ENCODE peak calls at places on chromosomes 3 and 15, in five cellular contexts. U is activated CD4-positive, alpha-beta T cell treated with anti-CD3 and anti-CD28 coated beads for 24 hours; W is stimulated activated CD8-positive, alpha-beta memory T cell treated with anti-CD3 and anti-CD28 coated beads, Interleukin-2, amount 100 ng/mL, for 48 hours; D is GM04503; I is CD8-positive, alpha-beta memory T cell. A is an unnamed sample.

GRCh38 chr15:74631935-74632560 is 16.4 kb downstream of the CLK3 start:
- DNase-seq in U (peak), I (peak), W (peak), D (no peak), A (no peak)

GRCh38 chr15:76566276-76566675 is 229.7 kb downstream of the ISL2 start:
- DNase-seq in I (no peak), W (no peak), U (no peak), D (no peak), A (no peak)

GRCh38 chr3:128497305-128498126 is 4.5 kb upstream of the GATA2 start:
- DNase-seq in I (peak), W (peak), D (no peak), U (peak), A (no peak)

GRCh38 chr3:179452872-179453271 is 1.6 kb upstream of the GNB4 start:
- DNase-seq in D (no peak), U (no peak), I (no peak), W (no peak), A (no peak)

GRCh38 chr15:79849789-79850188 is 47.0 kb downstream of the MTHFS start:
- DNase-seq in D (peak), I (no peak), W (no peak), U (no peak), A (no peak)

GRCh38 chr3:55245391-55245790 is 241.7 kb downstream of the WNT5A start:
- DNase-seq in D (no peak), W (no peak), I (no peak), U (no peak), A (no peak)

GRCh38 chr3:12994357-12994606 is 78.9 kb downstream of the IQSEC1 start:
- DNase-seq in W (no peak), U (no peak), I (no peak), D (no peak), A (no peak)

GRCh38 chr3:146172586-146172985 is 11.6 kb upstream of the PLOD2 start:
- DNase-seq in I (no peak), W (no peak), U (no peak), D (no peak), A (no peak)

GRCh38 chr15:57684491-57685184 is 21.9 kb upstream of the POLR2M start:
- DNase-seq in I (no peak), D (no peak), U (no peak), W (no peak), A (no peak)

GRCh38 chr3:57918123-57918837 is 89.9 kb upstream of the FLNB start:
- DNase-seq in W (no peak), D (peak), I (no peak), U (no peak), A (no peak)

GRCh38 chr15:68335251-68335650 is 57.7 kb downstream of the FEM1B start:
- DNase-seq in W (no peak), I (no peak), D (no peak), U (no peak), A (no peak)

GRCh38 chr3:140236836-140237476 is 302.0 kb downstream of the CLSTN2 start:
- DNase-seq in W (no peak), U (no peak), I (no peak), D (no peak), A (no peak)

GRCh38 chr15:23596736-23597135 is 31.3 kb downstream of the MKRN3 start:
- DNase-seq in D (no peak), W (no peak), I (no peak), U (no peak), A (no peak)

GRCh38 chr3:37103103-37103815 is 71.1 kb downstream of the LRRFIP2 start:
- DNase-seq in W (no peak), I (no peak), D (no peak), U (no peak), A (no peak)

GRCh38 chr15:81299630-81300273 is 24.2 kb downstream of the STARD5 start:
- DNase-seq in U (no peak), D (no peak), I (no peak), W (no peak), A (no peak)

GRCh38 chr15:58332676-58333400 is 99.0 kb upstream of the LIPC start:
- DNase-seq in U (no peak), I (no peak), D (peak), W (no peak), A (no peak)

GRCh38 chr3:179398574-179399249 is 51.2 kb downstream of the MFN1 start:
- DNase-seq in W (no peak), U (no peak), D (no peak), I (no peak), A (no peak)

GRCh38 chr3:191051037-191051436 is 148.0 kb upstream of the OSTN start:
- DNase-seq in U (no peak), D (no peak), W (no peak), I (no peak), A (no peak)

GRCh38 chr3:187976361-187976900 is 177.5 kb upstream of the LPP start:
- DNase-seq in U (peak), W (peak), D (no peak), I (no peak), A (no peak)

GRCh38 chr3:112498916-112499315 is 356 bp downstream of the BTLA start:
- DNase-seq in I (no peak), W (no peak), D (no peak), U (no peak), A (no peak)

GRCh38 chr3:112376413-112376812 is 43.5 kb downstream of the CD200 start:
- DNase-seq in U (no peak), W (no peak), I (no peak), D (no peak), A (no peak)

GRCh38 chr3:185153170-185153733 is 392 bp upstream of the C3orf70 start:
- DNase-seq in D (no peak), I (no peak), W (peak), U (no peak), A (no peak)

GRCh38 chr15:97521894-97522293 is 438.6 kb upstream of the ARRDC4 start:
- DNase-seq in D (no peak), U (no peak), I (no peak), W (no peak), A (no peak)

GRCh38 chr3:29301332-29302011 is 20.6 kb downstream of the RBMS3 start:
- DNase-seq in W (no peak), U (no peak), I (no peak), D (no peak), A (no peak)